ENCODE peak calls at places on chromosome X, in seven cellular contexts. A, P, C, J, B, W and I are unnamed samples.

GRCh38 chrX:121851033-121851432 is 803.6 kb downstream of the GLUD2 start:
- DNase-seq in A (no peak), P (no peak), C (no peak), J (no peak), B (no peak), W (no peak), I (peak)

GRCh38 chrX:134148293-134148692 is 88.7 kb upstream of the CCDC160 start:
- DNase-seq in A (no peak), P (no peak), C (no peak), J (no peak), B (peak), W (no peak), I (no peak)

GRCh38 chrX:2831471-2832228 is 2.9 kb downstream of the GYG2 start:
- DNase-seq in A (no peak), P (no peak), C (no peak), J (no peak), B (no peak), W (no peak), I (no peak)

GRCh38 chrX:10722804-10723364 is 102.5 kb upstream of the MID1 start:
- DNase-seq in A (peak), P (peak), C (no peak), J (peak), B (peak), W (peak), I (peak)

GRCh38 chrX:119887721-119888425 is 7.8 kb upstream of the AKAP14 start:
- DNase-seq in A (peak), P (peak), C (no peak), J (peak), B (peak), W (peak), I (peak)

GRCh38 chrX:2692221-2693122 is 1.4 kb downstream of the CD99 start:
- DNase-seq in A (no peak), P (peak), C (no peak), J (no peak), B (peak), W (no peak), I (no peak)

GRCh38 chrX:31213941-31214340 is 142.1 kb upstream of the FTHL17 start:
- DNase-seq in A (no peak), P (peak), C (no peak), J (no peak), B (no peak), W (no peak), I (peak)

GRCh38 chrX:23756165-23756564 is 13.1 kb upstream of the ACOT9 start:
- DNase-seq in A (peak), P (peak), C (no peak), J (no peak), B (no peak), W (peak), I (peak)

GRCh38 chrX:9561199-9561598 is 96.3 kb downstream of the TBL1X start:
- DNase-seq in A (no peak), P (no peak), C (no peak), J (no peak), B (no peak), W (no peak), I (no peak)

GRCh38 chrX:45445745-45446412 is 245.2 kb upstream of the DIPK2B start:
- DNase-seq in A (no peak), P (peak), C (no peak), J (peak), B (no peak), W (no peak), I (no peak)

GRCh38 chrX:8988456-8988855 is 45.5 kb downstream of the FAM9B start:
- DNase-seq in A (no peak), P (peak), C (no peak), J (no peak), B (peak), W (no peak), I (no peak)

GRCh38 chrX:137441711-137442110 is 124.2 kb upstream of the ZIC3 start:
- DNase-seq in A (no peak), P (no peak), C (no peak), J (no peak), B (no peak), W (no peak), I (no peak)

GRCh38 chrX:134603806-134604700 is 54.2 kb downstream of the PLAC1 start:
- DNase-seq in A (no peak), P (peak), C (no peak), J (peak), B (peak), W (no peak), I (no peak)

GRCh38 chrX:3449287-3449686 is 102.8 kb upstream of the MXRA5 start:
- DNase-seq in A (no peak), P (no peak), C (no peak), J (no peak), B (no peak), W (no peak), I (no peak)

GRCh38 chrX:12979630-12980015 is 4.7 kb downstream of the TMSB4X start:
- DNase-seq in A (no peak), P (peak), C (no peak), J (no peak), B (no peak), W (no peak), I (no peak)

GRCh38 chrX:19137064-19137463 is 14.8 kb upstream of the ADGRG2 start:
- DNase-seq in A (no peak), P (no peak), C (no peak), J (no peak), B (no peak), W (no peak), I (no peak)

GRCh38 chrX:42686706-42687105 is 91.3 kb downstream of the PPP1R2C start:
- DNase-seq in A (no peak), P (no peak), C (no peak), J (no peak), B (no peak), W (no peak), I (no peak)

GRCh38 chrX:103791233-103791632 is 14.6 kb downstream of the PLP1 start:
- DNase-seq in A (no peak), P (peak), C (no peak), J (no peak), B (no peak), W (no peak), I (no peak)

GRCh38 chrX:10296581-10296980 is 139.8 kb downstream of the CLCN4 start:
- DNase-seq in A (no peak), P (peak), C (no peak), J (no peak), B (no peak), W (no peak), I (no peak)

GRCh38 chrX:135596495-135596894 is 76.0 kb downstream of the INTS6L start:
- DNase-seq in A (no peak), P (peak), C (no peak), J (peak), B (no peak), W (no peak), I (peak)

GRCh38 chrX:101602077-101602476 is 15.7 kb downstream of the ARMCX6 start:
- DNase-seq in A (no peak), P (peak), C (no peak), J (no peak), B (no peak), W (no peak), I (no peak)

GRCh38 chrX:1673337-1673736 is 58.5 kb downstream of the ASMT start:
- DNase-seq in A (no peak), P (no peak), C (no peak), J (peak), B (no peak), W (no peak), I (peak)

GRCh38 chrX:120358687-120359086 is 3.2 kb upstream of the ATP1B4 start:
- DNase-seq in A (no peak), P (no peak), C (no peak), J (no peak), B (no peak), W (no peak), I (no peak)

GRCh38 chrX:10636337-10636736 is 16.0 kb upstream of the MID1 start:
- DNase-seq in A (no peak), P (peak), C (no peak), J (peak), B (peak), W (no peak), I (peak)

GRCh38 chrX:12379666-12380065 is 241.4 kb downstream of the FRMPD4 start:
- DNase-seq in A (no peak), P (no peak), C (no peak), J (no peak), B (no peak), W (no peak), I (no peak)

GRCh38 chrX:103941201-103941975 is 21.0 kb upstream of the TMSB15B start:
- DNase-seq in A (no peak), P (peak), C (no peak), J (no peak), B (no peak), W (no peak), I (peak)

GRCh38 chrX:4708970-4709760 is 995.7 kb upstream of the PRKX start:
- DNase-seq in A (no peak), P (no peak), C (no peak), J (no peak), B (no peak), W (no peak), I (no peak)

GRCh38 chrX:13742397-13743176 is 8.0 kb downstream of the OFD1 start:
- DNase-seq in A (no peak), P (no peak), C (no peak), J (no peak), B (no peak), W (no peak), I (peak)

GRCh38 chrX:116342903-116343302 is 93.5 kb upstream of the SLC6A14 start:
- DNase-seq in A (no peak), P (no peak), C (no peak), J (no peak), B (no peak), W (no peak), I (no peak)

GRCh38 chrX:116345953-116346352 is 90.5 kb upstream of the SLC6A14 start:
- DNase-seq in A (no peak), P (no peak), C (no peak), J (no peak), B (no peak), W (no peak), I (no peak)
- TF ChIP-seq POLR2A in A (no peak), P (no peak), C (no peak), J (no peak), B (no peak), W (no peak), I (no peak)

GRCh38 chrX:150898343-150899190 is at the start of gene CD99L2:
- DNase-seq in A (peak), P (peak), C (peak), J (peak), B (peak), W (peak), I (peak)
- TF ChIP-seq POLR2A in A (no peak), P (peak), C (no peak), J (peak), B (no peak), W (no peak), I (peak)

GRCh38 chrX:46545111-46546005 is at the start of gene ZNF674:
- DNase-seq in A (peak), P (peak), C (peak), J (peak), B (peak), W (peak), I (peak)
- TF ChIP-seq POLR2A in A (peak), P (peak), C (no peak), J (peak), B (peak), W (peak), I (peak)

DNA sequence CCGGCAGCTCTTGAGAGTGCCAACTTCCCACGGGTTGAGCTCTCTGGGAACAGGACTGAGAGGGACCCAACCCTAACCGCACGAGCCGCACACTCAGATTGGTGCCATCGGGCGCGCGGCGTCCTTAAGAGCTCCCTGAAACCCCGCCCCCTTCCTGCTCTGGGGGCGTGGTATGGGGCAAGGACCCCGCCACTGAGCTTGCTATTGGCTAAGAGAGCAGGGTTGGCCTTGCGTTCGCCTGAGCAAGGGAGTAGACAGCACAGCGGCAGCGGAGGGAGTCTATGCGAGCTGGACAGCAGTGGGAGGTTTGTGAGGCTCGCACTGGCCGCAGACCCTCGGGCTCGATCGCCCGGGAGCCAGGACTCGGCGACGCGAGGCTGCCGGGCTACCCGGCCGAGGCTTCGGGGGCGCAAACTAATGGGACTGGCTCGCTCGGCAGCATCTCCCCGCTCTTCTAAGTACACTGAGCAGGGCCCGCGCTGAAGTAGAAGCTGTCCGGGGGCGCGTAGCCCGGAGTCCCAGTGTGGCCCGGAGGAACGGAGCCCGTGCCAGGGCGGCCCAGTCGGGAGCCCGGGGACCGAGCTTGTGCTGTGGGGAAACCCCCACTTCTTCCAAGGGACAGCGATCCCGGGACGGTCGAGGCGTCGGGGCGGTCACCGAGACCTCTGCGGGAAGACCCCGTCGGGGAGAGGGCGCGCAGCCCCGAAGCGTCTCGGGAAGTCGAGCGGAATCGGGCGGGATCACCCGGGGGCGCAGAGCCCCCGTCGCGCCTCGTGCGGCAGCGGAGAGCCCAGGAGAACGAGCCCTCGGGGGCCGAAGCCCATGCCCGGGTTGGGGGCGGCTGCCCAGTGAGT is at the start of gene EFNB1:
- DNase-seq in A (peak), P (peak), C (peak), J (peak), B (peak), W (peak), I (peak)
- TF ChIP-seq POLR2A in A (peak), P (peak), C (peak), J (peak), B (peak), W (peak), I (peak)

DNA sequence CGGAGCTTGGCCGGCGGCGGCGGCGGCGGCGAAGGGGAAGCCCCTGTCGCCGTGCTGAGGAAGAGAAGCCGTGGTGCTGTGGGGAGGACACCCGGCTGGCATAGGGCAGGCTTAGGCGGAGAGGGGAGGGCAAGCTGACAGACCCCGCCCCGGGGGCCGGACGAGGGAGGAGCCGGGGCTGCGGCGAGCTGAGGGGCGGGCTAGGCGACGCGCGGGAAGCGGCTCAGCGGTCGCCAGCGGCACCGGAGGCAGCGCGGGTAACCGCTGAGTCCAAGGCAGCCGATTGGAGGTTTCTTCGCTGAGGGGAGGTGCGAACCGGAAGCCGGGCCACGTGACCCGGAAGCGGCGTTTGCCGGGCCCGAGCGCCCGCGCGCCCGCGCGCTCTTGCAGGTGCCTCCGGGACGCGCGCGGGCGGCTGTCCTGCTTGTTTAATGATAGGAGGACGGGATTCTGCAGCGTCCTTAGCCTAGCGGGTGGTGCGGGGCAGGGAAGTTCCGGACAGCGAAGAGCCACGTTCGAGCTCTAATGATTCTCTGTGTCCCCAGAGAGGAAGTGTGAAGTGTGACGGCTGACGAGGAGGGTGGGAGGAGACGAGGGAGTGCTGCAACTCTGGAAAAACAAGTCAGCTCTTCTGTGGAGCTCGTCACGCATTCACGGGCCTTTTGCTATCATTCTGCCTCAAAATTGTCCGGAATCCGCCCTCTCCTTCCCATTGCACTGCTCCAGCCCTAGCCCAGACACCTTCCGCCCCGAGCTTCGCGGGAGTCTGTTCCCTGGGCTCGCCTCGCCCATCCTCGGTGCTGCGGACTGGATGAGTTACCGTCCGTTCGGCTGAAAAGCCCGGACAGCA is at the start of gene AP1S2:
- DNase-seq in A (peak), P (peak), C (peak), J (peak), B (peak), W (peak), I (peak)
- TF ChIP-seq POLR2A in A (peak), P (no peak), C (peak), J (no peak), B (peak), W (peak), I (peak)